ENCODE peak calls at places on chromosomes 12 and 14, in four cellular contexts. G is breast epithelium, U is heart right ventricle, V is K562. T is an unnamed sample.

GRCh38 chr12:15698377-15698867 is 90.8 kb downstream of the EPS8 start:
- DNase-seq in U (no peak), G (no peak), V (no peak), T (no peak)

GRCh38 chr12:114046236-114046998 is 80.3 kb upstream of the RBM19 start:
- DNase-seq in G (no peak), U (no peak), V (no peak), T (no peak)

GRCh38 chr12:7188557-7189397 is 709 bp upstream of the PEX5 start:
- DNase-seq in V (peak; percentile 44), U (peak; percentile 54), G (peak; percentile 57), T (peak; percentile 89)

GRCh38 chr12:63935361-63935760 is 90.9 kb downstream of the SRGAP1 start:
- DNase-seq in U (no peak), G (no peak), V (no peak), T (no peak)

GRCh38 chr12:54411398-54412241 is 7.4 kb downstream of the ITGA5 start:
- DNase-seq in V (peak; percentile 75), G (no peak), U (no peak), T (no peak)

GRCh38 chr14:53964249-53964648 is 7.6 kb upstream of the BMP4 start:
- DNase-seq in U (no peak), V (no peak), G (no peak), T (no peak)

GRCh38 chr12:6053541-6053940 is 70.9 kb downstream of the VWF start:
- DNase-seq in V (no peak), U (no peak), G (no peak), T (no peak)

GRCh38 chr14:64364907-64365306 is 23.2 kb upstream of the MTHFD1 start:
- DNase-seq in U (no peak), V (no peak), G (no peak), T (no peak)

GRCh38 chr14:67837011-67837624 is 17.5 kb downstream of the RAD51B start:
- DNase-seq in G (peak; percentile 57), U (peak; percentile 75), V (peak; percentile 15), T (peak; percentile 60)

GRCh38 chr14:92945959-92946846 is 23.3 kb downstream of the CHGA start:
- DNase-seq in V (no peak), G (peak; percentile 83), U (peak; percentile 54), T (no peak)

DNA sequence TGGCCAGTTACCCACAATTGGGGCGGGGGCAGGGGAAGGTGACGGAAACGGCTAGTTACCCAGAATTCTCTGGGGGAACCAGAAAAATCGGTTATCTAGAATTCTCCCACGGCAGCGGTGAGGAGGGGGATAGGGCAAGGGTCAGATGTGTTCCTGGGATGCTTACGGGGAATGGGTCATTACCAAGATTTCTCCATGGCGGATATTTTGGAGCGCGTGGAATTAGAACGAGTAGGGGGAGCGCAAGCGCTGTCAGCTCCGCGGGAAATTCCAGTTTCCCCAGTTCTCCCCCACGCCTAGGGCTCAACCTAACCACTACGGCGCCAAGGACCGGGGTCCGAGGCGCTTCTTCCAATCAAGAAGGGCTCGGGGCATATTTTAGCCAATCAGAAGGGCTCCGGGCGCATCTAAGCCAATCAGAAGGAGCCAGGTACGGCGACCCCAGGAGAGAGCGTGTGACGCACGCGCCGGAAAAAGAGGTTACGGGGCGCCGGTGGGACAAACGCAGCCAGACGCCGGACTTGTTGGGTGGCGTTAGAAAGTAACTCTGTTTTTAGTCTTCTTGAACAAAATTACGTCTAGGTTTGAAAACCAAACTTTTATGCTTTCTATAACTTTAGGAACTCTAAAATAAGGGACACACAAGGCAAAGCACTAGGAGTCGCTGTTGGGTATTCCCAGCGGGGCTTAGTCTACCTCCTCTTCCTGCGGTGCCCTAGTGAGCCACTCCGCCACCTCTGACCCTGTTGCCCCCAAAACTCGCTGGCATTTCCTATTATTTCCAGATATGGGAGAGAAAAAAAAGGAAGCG is at the start of gene PAN2:
- DNase-seq in V (peak; percentile 100), U (peak; percentile 97), G (peak; percentile 98), T (peak; percentile 96)
- TF ChIP-seq CTCF in V (peak; percentile 65), U (peak; percentile 50), G (peak; percentile 71), T (peak; percentile 72)

GRCh38 chr12:51028811-51029146 is 2.6 kb upstream of the SLC11A2 start:
- DNase-seq in V (no peak), G (no peak), U (no peak), T (no peak)
- H3K9me3 ChIP-seq in V (no peaks in the 10 kb centered on the region), G (no peaks in the 10 kb centered on the region), U (no peaks in the 10 kb centered on the region), T (no peaks in the 10 kb centered on the region)

GRCh38 chr12:88579572-88579940 is 715 bp downstream of the KITLG start:
- DNase-seq in V (no peak), U (peak; percentile 31), G (no peak), T (no peak)

GRCh38 chr12:88577537-88577936 is 2.7 kb downstream of the KITLG start:
- DNase-seq in G (no peak), U (no peak), V (no peak), T (no peak)

GRCh38 chr12:88578821-88579518 is 1.3 kb downstream of the KITLG start:
- DNase-seq in V (no peak), U (no peak), G (no peak), T (no peak)

GRCh38 chr12:88578274-88578673 is 2.0 kb downstream of the KITLG start:
- DNase-seq in G (no peak), V (no peak), U (no peak), T (peak; percentile 14)

GRCh38 chr12:88579941-88580871 is at the start of gene KITLG:
- DNase-seq in G (peak; percentile 47), V (no peak), U (peak; percentile 83), T (peak; percentile 56)
- TF ChIP-seq CTCF in G (peak; percentile 25), V (no peak), U (no peak), T (peak; percentile 35)

GRCh38 chr12:44728566-44728965 is 147.5 kb downstream of the NELL2 start:
- DNase-seq in G (no peak), U (no peak), V (no peak), T (no peak)
- H3K9me3 ChIP-seq in G (peaks cover 54% of the 10 kb centered on the region), U (peaks cover 24% of the 10 kb centered on the region), V (no peaks in the 10 kb centered on the region), T (peaks cover 6% of the 10 kb centered on the region)

DNA sequence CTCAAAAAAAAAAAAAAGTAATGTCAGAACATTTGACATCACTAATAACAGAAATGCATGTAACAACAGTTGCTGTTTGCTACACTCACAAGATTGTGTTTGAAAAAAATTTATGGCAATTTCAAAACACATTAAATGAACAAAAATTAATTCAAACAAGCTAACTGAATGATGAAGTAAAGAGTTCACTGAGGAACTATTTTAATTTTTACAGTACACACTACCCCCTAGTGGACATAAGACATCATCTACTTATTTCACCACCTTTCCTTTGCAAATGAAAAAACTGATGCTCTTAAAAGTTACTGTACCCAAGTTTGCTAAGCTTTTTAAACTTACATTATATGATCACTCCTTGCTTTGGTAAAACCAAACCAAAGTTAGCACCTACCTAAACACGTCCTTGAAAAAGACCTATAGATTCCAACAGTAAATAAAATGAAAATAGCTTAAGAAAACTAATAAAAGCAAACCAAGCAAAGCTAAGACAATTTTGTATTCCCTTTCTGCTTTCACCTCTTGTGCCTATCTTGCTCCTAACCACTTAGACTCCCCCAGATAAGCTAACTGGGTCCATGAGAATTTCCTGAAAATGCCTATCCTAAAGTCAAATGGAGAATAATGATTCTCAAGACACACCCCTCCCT is 22.2 kb downstream of the UBE2N start:
- DNase-seq in V (peak; percentile 34), G (no peak), U (no peak), T (no peak)
- TF ChIP-seq CTCF in V (peak; percentile 71), G (peak; percentile 71), U (peak; percentile 74), T (peak; percentile 25)

GRCh38 chr12:1904875-1905274 is 13.6 kb downstream of the CACNA2D4 start:
- DNase-seq in G (no peak), V (no peak), U (no peak), T (no peak)

GRCh38 chr12:1906579-1906978 is 11.9 kb downstream of the CACNA2D4 start:
- DNase-seq in V (no peak), U (no peak), G (no peak), T (no peak)

GRCh38 chr12:1908758-1909157 is 9.7 kb downstream of the CACNA2D4 start:
- DNase-seq in G (no peak), V (no peak), U (no peak), T (no peak)

GRCh38 chr12:1910468-1910867 is 8.0 kb downstream of the CACNA2D4 start:
- DNase-seq in U (no peak), V (no peak), G (no peak), T (no peak)

DNA sequence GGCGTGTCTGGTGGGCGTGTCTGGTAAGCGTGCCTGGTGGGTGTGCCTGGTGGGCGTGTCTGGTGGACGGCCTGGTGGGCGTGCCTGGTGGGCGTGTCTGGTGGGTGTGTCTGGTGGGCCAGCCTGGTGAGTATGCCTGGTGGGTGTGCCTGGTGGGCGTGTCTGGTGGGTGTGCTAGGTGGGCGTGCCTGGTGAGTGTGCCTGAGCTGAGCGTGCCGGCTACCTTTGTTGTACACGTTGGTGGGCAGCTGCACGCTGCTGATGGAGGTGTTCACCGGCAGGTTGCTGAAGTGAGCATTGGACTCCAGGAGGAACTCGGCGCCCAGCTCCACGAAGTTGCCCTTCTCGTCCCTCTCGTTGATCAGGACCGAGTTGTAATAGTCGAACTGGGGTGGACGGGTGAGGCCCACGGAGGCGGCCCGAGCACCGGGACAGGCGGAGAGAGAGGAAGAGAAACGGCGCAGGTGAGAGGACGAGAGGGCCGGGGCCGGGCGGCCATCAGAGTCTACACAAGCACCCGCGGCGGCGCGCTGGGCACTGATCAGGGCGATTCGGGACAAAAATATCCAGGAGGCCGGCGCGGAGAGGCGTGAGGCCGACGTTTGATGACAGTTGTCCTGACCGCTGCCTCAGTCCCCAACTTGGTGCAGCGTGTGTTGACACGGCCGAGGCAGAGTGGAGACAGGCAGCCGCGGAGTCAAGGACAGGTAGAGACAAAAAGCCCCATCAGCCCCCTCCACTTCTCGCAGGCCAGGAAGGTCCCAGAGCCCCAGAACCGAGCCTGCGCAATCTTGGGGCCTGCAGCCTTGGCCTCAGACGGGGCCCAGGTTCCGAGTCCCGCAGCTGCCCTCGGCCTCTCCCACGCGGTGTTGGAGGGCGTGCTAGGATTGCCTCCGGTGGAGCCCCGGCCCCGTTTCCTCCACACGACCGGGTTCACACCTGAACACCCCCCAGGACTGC is 10.5 kb downstream of the CACNA2D4 start:
- DNase-seq in G (peak; percentile 15), V (no peak), U (no peak), T (no peak)
- H3K9me3 ChIP-seq in G (peaks cover 26% of the 10 kb centered on the region), V (peaks cover 2% of the 10 kb centered on the region), U (peaks cover 29% of the 10 kb centered on the region), T (peaks cover 12% of the 10 kb centered on the region)

GRCh38 chr14:23077962-23078361 is 17.0 kb downstream of the ACIN1 start:
- DNase-seq in G (no peak), U (no peak), V (no peak), T (no peak)

GRCh38 chr14:23076785-23077408 is 18.0 kb downstream of the ACIN1 start:
- DNase-seq in V (no peak), G (no peak), U (no peak), T (no peak)

GRCh38 chr14:23080474-23080873 is 14.5 kb downstream of the ACIN1 start:
- DNase-seq in V (no peak), U (no peak), G (no peak), T (no peak)

GRCh38 chr14:23079716-23080115 is 15.2 kb downstream of the ACIN1 start:
- DNase-seq in G (no peak), V (no peak), U (no peak), T (no peak)

DNA sequence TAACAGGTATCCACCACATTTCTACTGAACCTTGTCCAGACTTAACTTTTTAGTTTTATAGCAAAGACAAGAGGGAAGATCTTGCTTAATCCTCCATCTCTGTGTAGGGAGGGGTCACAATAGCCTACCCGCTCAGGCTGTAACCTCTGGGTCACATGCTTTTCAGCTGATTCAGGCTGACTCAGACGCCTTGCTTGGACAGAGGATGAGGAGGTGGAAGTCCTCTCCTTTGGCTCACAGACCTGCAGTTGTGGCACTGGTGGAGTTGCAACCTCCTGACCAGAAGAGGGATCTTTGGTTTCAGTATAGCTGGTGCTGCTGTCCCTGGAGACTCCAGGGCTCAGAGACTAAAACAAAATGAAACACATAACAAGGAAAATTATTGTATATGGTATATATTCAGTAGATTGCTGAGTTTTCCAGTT is 16.2 kb downstream of the ACIN1 start:
- DNase-seq in G (no peak), V (no peak), U (no peak), T (peak; percentile 54)
- TF ChIP-seq CTCF in G (no peak), V (peak; percentile 27), U (no peak), T (no peak)

GRCh38 chr14:38627163-38627562 is 371.3 kb upstream of the CLEC14A start:
- DNase-seq in G (no peak), V (no peak), U (no peak), T (no peak)
- H3K9me3 ChIP-seq in G (peaks cover 3% of the 10 kb centered on the region), V (no peaks in the 10 kb centered on the region), U (no peaks in the 10 kb centered on the region), T (no peaks in the 10 kb centered on the region)